ENCODE peak calls at places on chromosome 1, in ten cellular contexts. One of them, this sample, is unnamed.

GRCh38 chr1:108503062-108503740 is 53.1 kb downstream of the NBPF6 start:
- DNase-seq in HL-60: no peak
- DNase-seq in retinal pigment epithelial cell: peak
- DNase-seq in psoas muscle: no peak
- DNase-seq in cardiac muscle cell: peak
- DNase-seq in RWPE1: peak
- DNase-seq in Calu3: no peak
- DNase-seq in cardiac fibroblast: peak
- DNase-seq in NB4: no peak
- DNase-seq in fibroblast of the aortic adventitia: peak
- DNase-seq in this sample: no peak

GRCh38 chr1:10726355-10726754 is 70.1 kb downstream of the CASZ1 start:
- DNase-seq in HL-60: no peak
- DNase-seq in retinal pigment epithelial cell: no peak
- DNase-seq in psoas muscle: peak
- DNase-seq in cardiac muscle cell: no peak
- DNase-seq in RWPE1: no peak
- DNase-seq in Calu3: peak
- DNase-seq in cardiac fibroblast: no peak
- DNase-seq in NB4: no peak
- DNase-seq in fibroblast of the aortic adventitia: no peak
- DNase-seq in this sample: no peak

GRCh38 chr1:41791667-41792484 is 126.8 kb downstream of the HIVEP3 start:
- DNase-seq in HL-60: peak
- DNase-seq in retinal pigment epithelial cell: no peak
- DNase-seq in psoas muscle: no peak
- DNase-seq in cardiac muscle cell: no peak
- DNase-seq in RWPE1: no peak
- DNase-seq in Calu3: no peak
- DNase-seq in cardiac fibroblast: no peak
- DNase-seq in NB4: no peak
- DNase-seq in fibroblast of the aortic adventitia: no peak
- DNase-seq in this sample: no peak

GRCh38 chr1:107139833-107140702 is 771 bp upstream of the NTNG1 start:
- DNase-seq in HL-60: peak
- DNase-seq in retinal pigment epithelial cell: no peak
- DNase-seq in psoas muscle: peak
- DNase-seq in cardiac muscle cell: peak
- DNase-seq in RWPE1: no peak
- DNase-seq in Calu3: peak
- DNase-seq in cardiac fibroblast: peak
- DNase-seq in NB4: peak
- DNase-seq in fibroblast of the aortic adventitia: peak
- DNase-seq in this sample: peak

GRCh38 chr1:170041423-170042207 is 32.9 kb downstream of the KIFAP3 start:
- DNase-seq in HL-60: no peak
- DNase-seq in retinal pigment epithelial cell: no peak
- DNase-seq in psoas muscle: no peak
- DNase-seq in cardiac muscle cell: no peak
- DNase-seq in RWPE1: no peak
- DNase-seq in Calu3: no peak
- DNase-seq in cardiac fibroblast: no peak
- DNase-seq in NB4: no peak
- DNase-seq in fibroblast of the aortic adventitia: no peak
- DNase-seq in this sample: no peak

GRCh38 chr1:12496154-12496961 is 121.7 kb downstream of the DHRS3 start:
- DNase-seq in HL-60: no peak
- DNase-seq in retinal pigment epithelial cell: no peak
- DNase-seq in psoas muscle: no peak
- DNase-seq in cardiac muscle cell: peak
- DNase-seq in RWPE1: no peak
- DNase-seq in Calu3: no peak
- DNase-seq in cardiac fibroblast: no peak
- DNase-seq in NB4: no peak
- DNase-seq in fibroblast of the aortic adventitia: peak
- DNase-seq in this sample: no peak

GRCh38 chr1:87226341-87226760 is 102.3 kb upstream of the LMO4 start:
- DNase-seq in HL-60: peak
- DNase-seq in retinal pigment epithelial cell: peak
- DNase-seq in psoas muscle: peak
- DNase-seq in cardiac muscle cell: peak
- DNase-seq in RWPE1: peak
- DNase-seq in Calu3: peak
- DNase-seq in cardiac fibroblast: peak
- DNase-seq in NB4: no peak
- DNase-seq in fibroblast of the aortic adventitia: peak
- DNase-seq in this sample: no peak

GRCh38 chr1:173234899-173235298 is 27.8 kb upstream of the TNFSF4 start:
- DNase-seq in HL-60: no peak
- DNase-seq in retinal pigment epithelial cell: no peak
- DNase-seq in psoas muscle: no peak
- DNase-seq in cardiac muscle cell: no peak
- DNase-seq in RWPE1: no peak
- DNase-seq in Calu3: no peak
- DNase-seq in cardiac fibroblast: no peak
- DNase-seq in NB4: no peak
- DNase-seq in fibroblast of the aortic adventitia: no peak
- DNase-seq in this sample: no peak

GRCh38 chr1:57124768-57125446 is 159.1 kb upstream of the C8B start:
- DNase-seq in HL-60: no peak
- DNase-seq in retinal pigment epithelial cell: no peak
- DNase-seq in psoas muscle: no peak
- DNase-seq in cardiac muscle cell: no peak
- DNase-seq in RWPE1: peak
- DNase-seq in Calu3: no peak
- DNase-seq in cardiac fibroblast: peak
- DNase-seq in NB4: no peak
- DNase-seq in fibroblast of the aortic adventitia: no peak
- DNase-seq in this sample: no peak
- TF ChIP-seq CTCF in HL-60: no peak
- TF ChIP-seq CTCF in retinal pigment epithelial cell: peak
- TF ChIP-seq CTCF in psoas muscle: peak
- TF ChIP-seq CTCF in cardiac muscle cell: no peak
- TF ChIP-seq CTCF in RWPE1: no peak
- TF ChIP-seq CTCF in Calu3: no peak
- TF ChIP-seq CTCF in cardiac fibroblast: no peak
- TF ChIP-seq CTCF in NB4: no peak
- TF ChIP-seq CTCF in fibroblast of the aortic adventitia: no peak
- TF ChIP-seq CTCF in this sample: no peak

GRCh38 chr1:30975217-30975616 is 66.7 kb upstream of the SDC3 start:
- DNase-seq in HL-60: no peak
- DNase-seq in retinal pigment epithelial cell: no peak
- DNase-seq in psoas muscle: no peak
- DNase-seq in cardiac muscle cell: no peak
- DNase-seq in RWPE1: no peak
- DNase-seq in Calu3: no peak
- DNase-seq in cardiac fibroblast: no peak
- DNase-seq in NB4: no peak
- DNase-seq in fibroblast of the aortic adventitia: no peak
- DNase-seq in this sample: no peak

GRCh38 chr1:30976143-30976542 is 67.6 kb upstream of the SDC3 start:
- DNase-seq in HL-60: no peak
- DNase-seq in retinal pigment epithelial cell: no peak
- DNase-seq in psoas muscle: no peak
- DNase-seq in cardiac muscle cell: no peak
- DNase-seq in RWPE1: no peak
- DNase-seq in Calu3: no peak
- DNase-seq in cardiac fibroblast: peak
- DNase-seq in NB4: no peak
- DNase-seq in fibroblast of the aortic adventitia: peak
- DNase-seq in this sample: no peak

GRCh38 chr1:30974536-30974935 is 66.0 kb upstream of the SDC3 start:
- DNase-seq in HL-60: no peak
- DNase-seq in retinal pigment epithelial cell: no peak
- DNase-seq in psoas muscle: no peak
- DNase-seq in cardiac muscle cell: no peak
- DNase-seq in RWPE1: no peak
- DNase-seq in Calu3: no peak
- DNase-seq in cardiac fibroblast: no peak
- DNase-seq in NB4: no peak
- DNase-seq in fibroblast of the aortic adventitia: no peak
- DNase-seq in this sample: no peak

GRCh38 chr1:30977105-30977504 is 68.5 kb upstream of the SDC3 start:
- DNase-seq in HL-60: no peak
- DNase-seq in retinal pigment epithelial cell: no peak
- DNase-seq in psoas muscle: no peak
- DNase-seq in cardiac muscle cell: no peak
- DNase-seq in RWPE1: no peak
- DNase-seq in Calu3: no peak
- DNase-seq in cardiac fibroblast: peak
- DNase-seq in NB4: no peak
- DNase-seq in fibroblast of the aortic adventitia: peak
- DNase-seq in this sample: no peak

DNA sequence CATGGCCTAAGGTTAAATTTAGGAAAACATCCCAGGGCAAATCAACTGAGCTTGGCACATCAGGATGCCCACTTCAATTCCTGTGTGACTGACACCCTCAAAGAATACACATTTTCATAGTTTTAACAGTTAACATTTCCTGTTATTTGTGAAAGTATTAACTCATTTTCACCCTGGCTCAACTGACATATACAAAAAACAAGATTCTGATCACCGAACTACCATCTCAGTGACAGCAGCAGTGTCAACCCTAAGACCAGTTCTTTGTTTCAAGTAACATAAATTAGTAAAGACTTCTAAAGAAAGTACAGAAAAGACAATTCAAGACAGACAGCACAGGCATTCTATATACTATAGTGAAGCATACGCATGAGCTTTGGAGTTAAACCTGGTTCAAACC is 69.0 kb upstream of the SDC3 start:
- DNase-seq in HL-60: no peak
- DNase-seq in retinal pigment epithelial cell: no peak
- DNase-seq in psoas muscle: no peak
- DNase-seq in cardiac muscle cell: no peak
- DNase-seq in RWPE1: no peak
- DNase-seq in Calu3: no peak
- DNase-seq in cardiac fibroblast: no peak
- DNase-seq in NB4: no peak
- DNase-seq in fibroblast of the aortic adventitia: no peak
- DNase-seq in this sample: no peak
- TF ChIP-seq CTCF in HL-60: no peak
- TF ChIP-seq CTCF in retinal pigment epithelial cell: no peak
- TF ChIP-seq CTCF in psoas muscle: no peak
- TF ChIP-seq CTCF in cardiac muscle cell: no peak
- TF ChIP-seq CTCF in RWPE1: no peak
- TF ChIP-seq CTCF in Calu3: no peak
- TF ChIP-seq CTCF in cardiac fibroblast: no peak
- TF ChIP-seq CTCF in NB4: no peak
- TF ChIP-seq CTCF in fibroblast of the aortic adventitia: no peak
- TF ChIP-seq CTCF in this sample: no peak

DNA sequence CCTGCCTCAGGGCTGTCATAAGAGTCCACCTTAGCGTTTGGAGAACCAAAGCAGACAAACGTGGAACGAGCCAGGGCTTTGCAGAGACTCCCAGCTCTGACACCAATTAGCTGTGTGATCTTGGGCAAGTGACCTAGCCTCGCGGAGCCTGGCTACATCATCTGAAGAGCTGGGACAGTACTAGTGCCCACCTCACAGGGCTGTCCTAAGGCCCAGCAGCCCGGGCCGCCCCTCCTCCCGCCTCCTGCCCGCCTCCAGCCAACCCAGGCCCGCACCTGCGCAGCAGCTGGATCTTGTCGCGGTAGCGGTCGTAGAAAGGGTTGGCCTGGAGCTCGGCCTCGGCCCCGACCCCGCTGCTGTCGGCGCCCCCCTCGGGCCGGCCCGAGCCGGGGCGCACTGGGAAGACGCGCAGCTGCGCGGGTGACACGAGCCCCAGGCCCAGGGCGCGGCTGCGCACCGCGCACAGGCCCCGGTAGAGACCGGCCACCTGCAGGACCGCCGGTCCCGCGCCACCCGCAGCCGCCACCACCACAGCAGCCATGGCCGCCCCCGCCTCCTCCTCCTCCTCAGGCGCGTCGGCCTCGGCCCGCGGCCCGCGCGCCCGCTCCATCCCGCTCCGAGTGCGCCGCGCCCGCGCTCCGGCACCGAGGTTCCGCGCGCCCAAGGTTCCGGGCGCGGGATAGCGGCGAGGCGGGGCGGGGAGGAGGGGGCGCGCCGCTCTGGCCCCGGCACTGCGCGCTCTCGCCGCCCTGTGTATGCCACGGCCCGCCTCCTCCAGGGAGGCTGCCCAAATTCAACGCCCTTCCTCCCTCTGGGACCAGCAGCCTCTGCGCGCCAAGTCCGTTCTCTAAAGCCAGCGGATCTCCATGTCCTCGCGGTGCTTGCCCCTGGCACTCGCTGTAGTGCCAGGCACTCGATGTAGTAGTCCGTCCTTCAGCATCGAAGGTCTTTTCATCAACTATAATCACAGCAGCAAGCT is at the start of gene ATPAF1:
- DNase-seq in HL-60: peak
- DNase-seq in retinal pigment epithelial cell: peak
- DNase-seq in psoas muscle: peak
- DNase-seq in cardiac muscle cell: peak
- DNase-seq in RWPE1: peak
- DNase-seq in Calu3: peak
- DNase-seq in cardiac fibroblast: peak
- DNase-seq in NB4: peak
- DNase-seq in fibroblast of the aortic adventitia: peak
- DNase-seq in this sample: peak
- TF ChIP-seq CTCF in HL-60: no peak
- TF ChIP-seq CTCF in retinal pigment epithelial cell: no peak
- TF ChIP-seq CTCF in psoas muscle: no peak
- TF ChIP-seq CTCF in cardiac muscle cell: no peak
- TF ChIP-seq CTCF in RWPE1: no peak
- TF ChIP-seq CTCF in Calu3: no peak
- TF ChIP-seq CTCF in cardiac fibroblast: no peak
- TF ChIP-seq CTCF in NB4: no peak
- TF ChIP-seq CTCF in fibroblast of the aortic adventitia: no peak
- TF ChIP-seq CTCF in this sample: no peak

GRCh38 chr1:246607466-246607865 is 41.2 kb downstream of the CNST start:
- DNase-seq in HL-60: no peak
- DNase-seq in retinal pigment epithelial cell: no peak
- DNase-seq in psoas muscle: no peak
- DNase-seq in cardiac muscle cell: no peak
- DNase-seq in RWPE1: no peak
- DNase-seq in Calu3: no peak
- DNase-seq in cardiac fibroblast: no peak
- DNase-seq in NB4: peak
- DNase-seq in fibroblast of the aortic adventitia: no peak
- DNase-seq in this sample: no peak

GRCh38 chr1:246613131-246613758 is 47.0 kb downstream of the CNST start:
- DNase-seq in HL-60: no peak
- DNase-seq in retinal pigment epithelial cell: no peak
- DNase-seq in psoas muscle: no peak
- DNase-seq in cardiac muscle cell: no peak
- DNase-seq in RWPE1: peak
- DNase-seq in Calu3: no peak
- DNase-seq in cardiac fibroblast: no peak
- DNase-seq in NB4: no peak
- DNase-seq in fibroblast of the aortic adventitia: no peak
- DNase-seq in this sample: no peak

GRCh38 chr1:246609632-246610031 is 43.4 kb downstream of the CNST start:
- DNase-seq in HL-60: no peak
- DNase-seq in retinal pigment epithelial cell: no peak
- DNase-seq in psoas muscle: no peak
- DNase-seq in cardiac muscle cell: no peak
- DNase-seq in RWPE1: no peak
- DNase-seq in Calu3: no peak
- DNase-seq in cardiac fibroblast: peak
- DNase-seq in NB4: no peak
- DNase-seq in fibroblast of the aortic adventitia: no peak
- DNase-seq in this sample: no peak

DNA sequence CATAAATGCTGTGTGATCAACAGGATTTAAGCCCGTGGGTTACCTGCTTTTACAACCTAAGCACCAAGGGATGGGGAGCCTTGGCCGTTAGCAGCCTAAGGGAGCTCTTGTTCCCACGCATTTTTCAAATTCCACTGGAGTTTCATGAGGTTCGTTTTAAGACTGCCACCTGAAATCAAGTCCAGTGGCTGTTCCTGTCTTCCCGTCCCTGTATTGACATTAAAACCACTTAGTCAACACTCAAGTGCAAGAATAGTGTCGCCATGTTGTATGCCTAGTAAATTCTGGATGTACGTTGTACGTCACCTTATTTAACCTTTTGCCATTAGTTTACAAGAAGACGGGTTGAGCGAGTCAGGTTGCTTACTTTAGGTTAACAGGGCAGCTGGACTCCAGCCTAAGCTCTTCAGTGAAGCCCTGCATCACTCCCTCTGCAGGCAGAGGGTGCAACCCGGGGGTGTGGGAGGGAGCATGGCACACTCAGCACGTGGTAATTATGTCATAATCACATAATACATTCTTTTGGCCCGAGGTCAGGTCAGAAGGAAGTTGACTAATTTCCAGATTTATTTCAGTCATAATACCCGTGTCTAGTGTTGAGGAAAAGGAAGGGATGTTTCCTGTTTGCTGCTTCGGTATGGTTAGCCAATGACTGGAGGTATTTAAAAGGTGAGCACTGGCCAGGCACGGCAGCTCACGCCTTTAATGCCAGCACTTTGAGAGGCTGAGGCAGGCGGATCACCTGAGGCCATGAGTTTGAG is 42.5 kb downstream of the CNST start:
- DNase-seq in HL-60: peak
- DNase-seq in retinal pigment epithelial cell: peak
- DNase-seq in psoas muscle: peak
- DNase-seq in cardiac muscle cell: no peak
- DNase-seq in RWPE1: peak
- DNase-seq in Calu3: peak
- DNase-seq in cardiac fibroblast: peak
- DNase-seq in NB4: peak
- DNase-seq in fibroblast of the aortic adventitia: peak
- DNase-seq in this sample: no peak
- TF ChIP-seq CTCF in HL-60: no peak
- TF ChIP-seq CTCF in retinal pigment epithelial cell: peak
- TF ChIP-seq CTCF in psoas muscle: peak
- TF ChIP-seq CTCF in cardiac muscle cell: peak
- TF ChIP-seq CTCF in RWPE1: no peak
- TF ChIP-seq CTCF in Calu3: peak
- TF ChIP-seq CTCF in cardiac fibroblast: peak
- TF ChIP-seq CTCF in NB4: peak
- TF ChIP-seq CTCF in fibroblast of the aortic adventitia: peak
- TF ChIP-seq CTCF in this sample: no peak